ENCODE peak calls at places on chromosomes 4 and X, in five cellular contexts. N is dorsolateral prefrontal cortex, R is AG10803, H is A673, O is HL-60. B is an unnamed sample.

GRCh38 chrX:13357925-13358324 is 38.1 kb upstream of the ATXN3L start:
- DNase-seq in R (peak; percentile 67), N (no peak), O (no peak), H (peak; percentile 81), B (peak; percentile 43)

GRCh38 chrX:115409551-115409950 is 120.0 kb downstream of the LUZP4 start:
- DNase-seq in N (no peak), O (no peak), H (no peak), R (no peak), B (no peak)

GRCh38 chrX:109656774-109657173 is 31.8 kb upstream of the KCNE5 start:
- DNase-seq in O (no peak), R (no peak), N (no peak), H (peak; percentile 4), B (no peak)

GRCh38 chr4:10697071-10697470 is 12.5 kb upstream of the CLNK start:
- DNase-seq in R (no peak), H (no peak), O (no peak), N (no peak), B (no peak)

GRCh38 chrX:85980286-85980685 is 67.1 kb downstream of the CHM start:
- DNase-seq in N (no peak), H (no peak), O (no peak), R (no peak), B (no peak)

GRCh38 chr4:19254476-19254875 is 997.2 kb upstream of the SLIT2 start:
- DNase-seq in R (no peak), O (no peak), H (peak; percentile 15), N (no peak), B (peak; percentile 21)

GRCh38 chrX:150460063-150460462 is 96.9 kb downstream of the MAMLD1 start:
- DNase-seq in N (no peak), R (no peak), O (no peak), H (no peak), B (no peak)

GRCh38 chr4:73223258-73223651 is 35.3 kb downstream of the ANKRD17 start:
- DNase-seq in R (no peak), H (no peak), O (no peak), N (no peak), B (no peak)

GRCh38 chrX:97968376-97969104 is 1084.8 kb downstream of the RPA4 start:
- DNase-seq in N (no peak), O (no peak), H (no peak), R (no peak), B (no peak)

GRCh38 chr4:2745981-2746806 is 9.9 kb downstream of the TNIP2 start:
- DNase-seq in R (peak; percentile 37), O (peak; percentile 28), N (no peak), H (peak; percentile 89), B (peak; percentile 62)

GRCh38 chrX:40146471-40147398 is 49.0 kb upstream of the BCOR start:
- DNase-seq in N (peak; percentile 15), H (peak; percentile 48), R (no peak), O (no peak), B (no peak)

GRCh38 chr4:14924080-14924916 is 78.0 kb upstream of the CPEB2 start:
- DNase-seq in N (no peak), O (no peak), R (no peak), H (no peak), B (no peak)

GRCh38 chr4:114137984-114138383 is 158.5 kb upstream of the ARSJ start:
- DNase-seq in H (no peak), O (no peak), N (no peak), R (no peak), B (no peak)

GRCh38 chrX:78182881-78183280 is 43.4 kb upstream of the TAF9B start:
- DNase-seq in O (no peak), N (no peak), H (no peak), R (no peak), B (no peak)

GRCh38 chrX:108516184-108516583 is 76.5 kb downstream of the COL4A5 start:
- DNase-seq in O (no peak), R (peak; percentile 6), N (no peak), H (no peak), B (peak; percentile 8)

GRCh38 chr4:107453987-107454386 is 266.0 kb downstream of the PAPSS1 start:
- DNase-seq in N (no peak), R (no peak), O (no peak), H (no peak), B (no peak)

GRCh38 chr4:13700196-13701140 is 72.9 kb upstream of the BOD1L1 start:
- DNase-seq in R (peak; percentile 88), H (no peak), N (no peak), O (no peak), B (peak; percentile 81)

GRCh38 chr4:25123236-25123635 is 37.0 kb downstream of the SEPSECS start:
- DNase-seq in R (no peak), N (no peak), O (no peak), H (no peak), B (no peak)

GRCh38 chr4:150583287-150584197 is 1.6 kb downstream of the MAB21L2 start:
- DNase-seq in O (no peak), H (no peak), N (no peak), R (no peak), B (no peak)

GRCh38 chr4:89270792-89271191 is 36.8 kb downstream of the GPRIN3 start:
- DNase-seq in N (no peak), O (no peak), R (no peak), H (no peak), B (no peak)

GRCh38 chr4:174157106-174157607 is 126.3 kb downstream of the FBXO8 start:
- DNase-seq in N (no peak), H (peak; percentile 66), O (no peak), R (no peak), B (peak; percentile 23)

GRCh38 chr4:138086471-138086870 is 155.7 kb downstream of the SLC7A11 start:
- DNase-seq in O (no peak), H (no peak), R (peak; percentile 15), N (no peak), B (no peak)

GRCh38 chr4:185235480-185236154 is 26.2 kb downstream of the SNX25 start:
- DNase-seq in H (no peak), N (no peak), O (no peak), R (no peak), B (no peak)

GRCh38 chr4:73901031-73901430 is 31.8 kb downstream of the CXCL1 start:
- DNase-seq in H (no peak), R (peak; percentile 94), O (no peak), N (no peak), B (peak; percentile 69)

GRCh38 chrX:131816551-131817136 is 206.5 kb upstream of the STK26 start:
- DNase-seq in H (no peak), N (peak; percentile 65), O (no peak), R (peak; percentile 67), B (peak; percentile 30)

GRCh38 chrX:131818297-131818936 is 204.7 kb upstream of the STK26 start:
- DNase-seq in H (no peak), N (no peak), O (no peak), R (no peak), B (no peak)

GRCh38 chrX:131812847-131813825 is 210.0 kb upstream of the STK26 start:
- DNase-seq in R (peak; percentile 58), H (no peak), O (no peak), N (peak; percentile 64), B (peak; percentile 51)
- TF ChIP-seq CTCF in R (peak; percentile 27), H (no peak), O (no peak), N (peak; percentile 71), B (peak; percentile 19)

GRCh38 chrX:145475725-145476124 is 228.4 kb downstream of the SPANXN1 start:
- DNase-seq in R (no peak), N (no peak), O (no peak), H (no peak), B (no peak)
- H3K4me3 ChIP-seq in R (no peak overlapping the region), N (no peak overlapping the region), O (no peak overlapping the region), H (no peak overlapping the region), B (no peak overlapping the region)

DNA sequence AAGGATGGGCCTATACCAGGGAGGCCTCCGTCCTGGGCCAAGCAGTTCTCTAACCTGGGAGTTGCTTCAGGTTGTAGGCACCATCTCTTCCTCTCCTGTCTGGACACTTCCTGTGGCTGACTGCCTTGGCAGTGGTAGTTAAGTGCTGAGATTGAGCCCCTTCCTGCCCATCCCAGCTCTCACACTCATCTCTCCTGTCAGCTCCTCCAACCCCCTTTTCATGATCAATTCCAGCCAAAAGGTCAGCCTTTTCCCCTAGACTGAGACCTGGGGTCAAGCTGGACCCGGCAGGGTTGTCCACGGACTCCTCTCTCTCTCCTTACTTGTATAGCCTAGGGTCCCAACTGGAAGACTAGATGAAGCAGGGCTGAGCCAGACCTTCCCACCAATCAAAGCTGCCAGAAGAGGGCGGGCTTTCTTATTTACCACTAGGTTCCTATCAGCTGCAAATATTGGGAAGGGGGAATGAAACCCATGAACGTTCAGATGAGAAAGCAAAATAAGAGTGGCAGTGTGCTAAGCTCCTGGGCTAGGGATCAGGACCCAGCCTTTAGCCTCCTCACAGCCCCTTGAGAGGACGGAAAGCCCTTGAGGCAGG is 34.5 kb downstream of the KDM5C start:
- DNase-seq in O (no peak), R (no peak), N (no peak), H (peak; percentile 18), B (no peak)
- TF ChIP-seq CTCF in O (no peak), R (peak; percentile 11), N (no peak), H (peak; percentile 49), B (no peak)

GRCh38 chr4:54152846-54153600 is 53.1 kb downstream of the GSX2 start:
- DNase-seq in O (no peak), H (no peak), N (no peak), R (peak; percentile 89), B (peak; percentile 38)

GRCh38 chr4:54146139-54146538 is 46.2 kb downstream of the GSX2 start:
- DNase-seq in R (no peak), N (no peak), O (no peak), H (no peak), B (no peak)

DNA sequence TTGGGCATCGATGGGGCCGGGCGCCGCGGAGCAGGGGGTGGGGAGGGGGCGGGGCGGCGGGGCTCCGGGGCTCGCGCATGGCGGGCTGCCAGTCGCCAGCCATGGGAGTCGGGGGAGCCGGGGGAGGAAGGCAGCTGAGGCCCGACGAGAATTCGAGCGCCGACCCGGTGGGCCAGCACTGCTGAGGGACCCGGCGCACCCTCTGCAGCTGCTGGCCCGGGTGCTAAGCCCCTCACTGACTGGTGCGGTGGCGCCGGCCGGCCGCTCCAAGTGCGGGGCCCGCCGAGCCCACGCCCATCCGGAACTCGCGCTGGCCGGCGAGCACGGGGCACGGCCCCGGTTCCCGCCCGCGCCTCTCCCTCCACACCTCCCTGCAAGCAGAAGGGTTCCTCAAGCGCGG is 49.4 kb downstream of the GSX2 start:
- DNase-seq in O (no peak), R (no peak), N (no peak), H (no peak), B (no peak)
- H3K4me3 ChIP-seq in O (no peak overlapping the region), R (no peak overlapping the region), N (no peak overlapping the region), H (no peak overlapping the region), B (no peak overlapping the region)

DNA sequence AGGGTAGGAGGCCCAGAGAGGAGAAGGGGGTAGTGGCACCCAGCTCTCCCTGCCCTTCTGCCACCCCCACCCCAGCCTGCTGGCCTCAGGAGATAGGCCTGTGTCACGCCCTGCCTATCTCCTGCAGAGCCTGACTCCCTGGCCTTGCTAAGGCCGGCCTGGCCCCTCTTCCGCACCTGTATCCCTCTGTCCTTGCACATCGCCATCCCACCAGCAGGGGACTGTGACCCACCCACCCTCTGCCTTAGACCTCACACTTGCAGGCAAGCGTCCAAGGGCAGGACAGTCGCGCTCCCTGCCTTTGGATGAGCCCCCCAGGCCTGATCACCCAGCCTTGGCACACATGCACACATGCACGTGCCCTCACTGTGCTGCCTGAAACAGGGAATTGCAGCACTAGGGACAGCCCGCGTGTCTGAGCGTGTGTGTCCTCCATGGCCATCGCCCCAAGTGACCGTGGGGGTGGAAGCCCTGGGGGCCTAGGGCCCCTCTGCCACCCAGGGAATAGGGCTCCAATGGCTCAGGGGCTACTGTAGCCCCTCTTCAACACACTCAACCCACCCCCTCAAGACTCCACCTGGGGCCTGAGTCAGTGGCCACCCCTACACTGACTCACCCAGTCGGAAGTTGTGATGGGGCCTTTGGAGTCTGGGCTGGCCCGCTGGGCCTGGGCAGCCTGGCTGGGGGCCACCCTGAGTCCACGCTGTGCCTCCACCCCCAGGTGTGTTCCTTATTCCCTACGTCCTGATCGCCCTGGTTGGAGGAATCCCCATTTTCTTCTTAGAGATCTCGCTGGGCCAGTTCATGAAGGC is 2.1 kb downstream of the SLC6A8 start:
- DNase-seq in O (no peak), H (no peak), R (no peak), N (no peak), B (no peak)
- TF ChIP-seq CTCF in O (no peak), H (no peak), R (no peak), N (no peak), B (no peak)

B was measured in foreskin fibroblast.